ENCODE peak calls at places on chromosomes 2 and 18, in six cellular contexts. One of them, this sample, is unnamed.
A peak's percentile ranks its signal among the peaks of the same experiment; 100 is the strongest.

GRCh38 chr18:71529708-71530303 is 1014.3 kb downstream of the CBLN2 start:
- DNase-seq in type B pancreatic cell: no peak
- DNase-seq in uterus: no peak
- DNase-seq in stimulated activated CD4-positive, alpha-beta T cell treated with anti-CD3 and anti-CD28 coated beads, Interleukin-2, amount 100 ng/mL, for 48 hours: no peak
- DNase-seq in CD8-positive, alpha-beta T cell: no peak
- DNase-seq in fibroblast of gingiva: peak; percentile 38
- DNase-seq in this sample: peak; percentile 89

GRCh38 chr2:33264766-33265165 is 211.7 kb upstream of the RASGRP3 start:
- DNase-seq in type B pancreatic cell: no peak
- DNase-seq in CD8-positive, alpha-beta T cell: no peak
- DNase-seq in fibroblast of gingiva: no peak
- DNase-seq in stimulated activated CD4-positive, alpha-beta T cell treated with anti-CD3 and anti-CD28 coated beads, Interleukin-2, amount 100 ng/mL, for 48 hours: no peak
- DNase-seq in uterus: no peak
- DNase-seq in this sample: no peak

GRCh38 chr18:10072659-10073309 is 159.0 kb downstream of the VAPA start:
- DNase-seq in uterus: no peak
- DNase-seq in type B pancreatic cell: no peak
- DNase-seq in CD8-positive, alpha-beta T cell: no peak
- DNase-seq in fibroblast of gingiva: peak; percentile 86
- DNase-seq in stimulated activated CD4-positive, alpha-beta T cell treated with anti-CD3 and anti-CD28 coated beads, Interleukin-2, amount 100 ng/mL, for 48 hours: no peak
- DNase-seq in this sample: peak; percentile 53

GRCh38 chr18:80204142-80204541 is 43.2 kb downstream of the PARD6G start:
- DNase-seq in type B pancreatic cell: no peak
- DNase-seq in uterus: no peak
- DNase-seq in stimulated activated CD4-positive, alpha-beta T cell treated with anti-CD3 and anti-CD28 coated beads, Interleukin-2, amount 100 ng/mL, for 48 hours: no peak
- DNase-seq in fibroblast of gingiva: no peak
- DNase-seq in CD8-positive, alpha-beta T cell: no peak
- DNase-seq in this sample: no peak

GRCh38 chr18:6146309-6146661 is 251.0 kb upstream of the TMEM200C start:
- DNase-seq in uterus: no peak
- DNase-seq in stimulated activated CD4-positive, alpha-beta T cell treated with anti-CD3 and anti-CD28 coated beads, Interleukin-2, amount 100 ng/mL, for 48 hours: no peak
- DNase-seq in CD8-positive, alpha-beta T cell: no peak
- DNase-seq in type B pancreatic cell: no peak
- DNase-seq in fibroblast of gingiva: no peak
- DNase-seq in this sample: no peak

GRCh38 chr2:165474621-165475269 is 5.2 kb downstream of the CSRNP3 start:
- DNase-seq in fibroblast of gingiva: no peak
- DNase-seq in type B pancreatic cell: no peak
- DNase-seq in uterus: no peak
- DNase-seq in CD8-positive, alpha-beta T cell: no peak
- DNase-seq in stimulated activated CD4-positive, alpha-beta T cell treated with anti-CD3 and anti-CD28 coated beads, Interleukin-2, amount 100 ng/mL, for 48 hours: no peak
- DNase-seq in this sample: no peak

GRCh38 chr18:59783138-59783537 is 85.9 kb upstream of the CCBE1 start:
- DNase-seq in CD8-positive, alpha-beta T cell: no peak
- DNase-seq in type B pancreatic cell: no peak
- DNase-seq in uterus: no peak
- DNase-seq in stimulated activated CD4-positive, alpha-beta T cell treated with anti-CD3 and anti-CD28 coated beads, Interleukin-2, amount 100 ng/mL, for 48 hours: no peak
- DNase-seq in fibroblast of gingiva: peak; percentile 92
- DNase-seq in this sample: peak; percentile 84

GRCh38 chr2:111176388-111176787 is 55.7 kb downstream of the BCL2L11 start:
- DNase-seq in type B pancreatic cell: no peak
- DNase-seq in CD8-positive, alpha-beta T cell: no peak
- DNase-seq in uterus: no peak
- DNase-seq in fibroblast of gingiva: no peak
- DNase-seq in stimulated activated CD4-positive, alpha-beta T cell treated with anti-CD3 and anti-CD28 coated beads, Interleukin-2, amount 100 ng/mL, for 48 hours: no peak
- DNase-seq in this sample: no peak

GRCh38 chr2:137857871-137858270 is 106.4 kb upstream of the HNMT start:
- DNase-seq in fibroblast of gingiva: no peak
- DNase-seq in uterus: no peak
- DNase-seq in stimulated activated CD4-positive, alpha-beta T cell treated with anti-CD3 and anti-CD28 coated beads, Interleukin-2, amount 100 ng/mL, for 48 hours: no peak
- DNase-seq in type B pancreatic cell: no peak
- DNase-seq in CD8-positive, alpha-beta T cell: no peak
- DNase-seq in this sample: no peak

GRCh38 chr2:32838418-32838817 is 108.3 kb upstream of the LTBP1 start:
- DNase-seq in uterus: no peak
- DNase-seq in CD8-positive, alpha-beta T cell: no peak
- DNase-seq in stimulated activated CD4-positive, alpha-beta T cell treated with anti-CD3 and anti-CD28 coated beads, Interleukin-2, amount 100 ng/mL, for 48 hours: no peak
- DNase-seq in fibroblast of gingiva: no peak
- DNase-seq in type B pancreatic cell: no peak
- DNase-seq in this sample: no peak

GRCh38 chr2:158967731-158968395 is 577 bp upstream of the TANC1 start:
- DNase-seq in type B pancreatic cell: no peak
- DNase-seq in CD8-positive, alpha-beta T cell: no peak
- DNase-seq in stimulated activated CD4-positive, alpha-beta T cell treated with anti-CD3 and anti-CD28 coated beads, Interleukin-2, amount 100 ng/mL, for 48 hours: no peak
- DNase-seq in fibroblast of gingiva: peak; percentile 79
- DNase-seq in uterus: peak; percentile 56
- DNase-seq in this sample: peak; percentile 56

GRCh38 chr2:174122185-174122584 is 126.1 kb downstream of the OLA1 start:
- DNase-seq in CD8-positive, alpha-beta T cell: no peak
- DNase-seq in type B pancreatic cell: no peak
- DNase-seq in uterus: no peak
- DNase-seq in stimulated activated CD4-positive, alpha-beta T cell treated with anti-CD3 and anti-CD28 coated beads, Interleukin-2, amount 100 ng/mL, for 48 hours: no peak
- DNase-seq in fibroblast of gingiva: peak; percentile 58
- DNase-seq in this sample: no peak

GRCh38 chr2:37555457-37555856 is 116.0 kb downstream of the CDC42EP3 start:
- DNase-seq in stimulated activated CD4-positive, alpha-beta T cell treated with anti-CD3 and anti-CD28 coated beads, Interleukin-2, amount 100 ng/mL, for 48 hours: no peak
- DNase-seq in uterus: no peak
- DNase-seq in fibroblast of gingiva: no peak
- DNase-seq in type B pancreatic cell: no peak
- DNase-seq in CD8-positive, alpha-beta T cell: no peak
- DNase-seq in this sample: no peak

GRCh38 chr2:233448565-233448964 is 94.3 kb downstream of the DGKD start:
- DNase-seq in CD8-positive, alpha-beta T cell: no peak
- DNase-seq in stimulated activated CD4-positive, alpha-beta T cell treated with anti-CD3 and anti-CD28 coated beads, Interleukin-2, amount 100 ng/mL, for 48 hours: no peak
- DNase-seq in type B pancreatic cell: no peak
- DNase-seq in fibroblast of gingiva: no peak
- DNase-seq in uterus: no peak
- DNase-seq in this sample: peak; percentile 13

GRCh38 chr18:41444943-41445342 is 510.1 kb upstream of the PIK3C3 start:
- DNase-seq in stimulated activated CD4-positive, alpha-beta T cell treated with anti-CD3 and anti-CD28 coated beads, Interleukin-2, amount 100 ng/mL, for 48 hours: no peak
- DNase-seq in CD8-positive, alpha-beta T cell: no peak
- DNase-seq in uterus: no peak
- DNase-seq in type B pancreatic cell: no peak
- DNase-seq in fibroblast of gingiva: no peak
- DNase-seq in this sample: peak; percentile 2

GRCh38 chr2:180203972-180204371 is 196.9 kb upstream of the CWC22 start:
- DNase-seq in type B pancreatic cell: no peak
- DNase-seq in stimulated activated CD4-positive, alpha-beta T cell treated with anti-CD3 and anti-CD28 coated beads, Interleukin-2, amount 100 ng/mL, for 48 hours: no peak
- DNase-seq in uterus: no peak
- DNase-seq in fibroblast of gingiva: peak; percentile 33
- DNase-seq in CD8-positive, alpha-beta T cell: no peak
- DNase-seq in this sample: peak; percentile 83

GRCh38 chr2:111617804-111618576 is 266.0 kb downstream of the ANAPC1 start:
- DNase-seq in uterus: no peak
- DNase-seq in CD8-positive, alpha-beta T cell: no peak
- DNase-seq in stimulated activated CD4-positive, alpha-beta T cell treated with anti-CD3 and anti-CD28 coated beads, Interleukin-2, amount 100 ng/mL, for 48 hours: no peak
- DNase-seq in type B pancreatic cell: no peak
- DNase-seq in fibroblast of gingiva: peak; percentile 92
- DNase-seq in this sample: no peak

GRCh38 chr18:12255626-12256026 is 1.5 kb downstream of the CIDEA start:
- DNase-seq in uterus: no peak
- DNase-seq in type B pancreatic cell: no peak
- DNase-seq in stimulated activated CD4-positive, alpha-beta T cell treated with anti-CD3 and anti-CD28 coated beads, Interleukin-2, amount 100 ng/mL, for 48 hours: no peak
- DNase-seq in CD8-positive, alpha-beta T cell: no peak
- DNase-seq in fibroblast of gingiva: no peak
- DNase-seq in this sample: no peak

GRCh38 chr2:63047534-63048281 is 2.9 kb upstream of the OTX1 start:
- DNase-seq in fibroblast of gingiva: no peak
- DNase-seq in type B pancreatic cell: no peak
- DNase-seq in uterus: no peak
- DNase-seq in CD8-positive, alpha-beta T cell: no peak
- DNase-seq in stimulated activated CD4-positive, alpha-beta T cell treated with anti-CD3 and anti-CD28 coated beads, Interleukin-2, amount 100 ng/mL, for 48 hours: no peak
- DNase-seq in this sample: no peak

GRCh38 chr2:31075936-31076590 is 62.2 kb downstream of the GALNT14 start:
- DNase-seq in CD8-positive, alpha-beta T cell: no peak
- DNase-seq in stimulated activated CD4-positive, alpha-beta T cell treated with anti-CD3 and anti-CD28 coated beads, Interleukin-2, amount 100 ng/mL, for 48 hours: no peak
- DNase-seq in fibroblast of gingiva: peak; percentile 53
- DNase-seq in type B pancreatic cell: no peak
- DNase-seq in uterus: no peak
- DNase-seq in this sample: peak; percentile 5